ENCODE peak calls at places on chromosomes 3 and 15, in four cellular contexts. E is mesendoderm, T is neuronal stem cell, O is trophoblast cell. D is an unnamed sample.

GRCh38 chr3:97958796-97959195 is 13.4 kb downstream of the RIOX2 start:
- DNase-seq in E (no peak), T (no peak), O (no peak), D (no peak)

GRCh38 chr3:140883428-140883827 is 58.2 kb upstream of the SLC25A36 start:
- DNase-seq in O (no peak), T (no peak), E (no peak), D (no peak)

GRCh38 chr3:177608443-177608842 is 411.2 kb upstream of the TBL1XR1 start:
- DNase-seq in O (no peak), E (no peak), T (no peak), D (no peak)

GRCh38 chr3:58180940-58181587 is 29.7 kb downstream of the DNASE1L3 start:
- DNase-seq in E (no peak), O (no peak), T (no peak), D (no peak)

GRCh38 chr3:32175607-32176197 is 62.8 kb upstream of the CMTM8 start:
- DNase-seq in T (peak), E (peak), O (peak), D (peak)

GRCh38 chr3:48568476-48568875 is 4.9 kb upstream of the UCN2 start:
- DNase-seq in E (no peak), T (no peak), O (no peak), D (no peak)

GRCh38 chr3:186060222-186060621 is 48.7 kb downstream of the ETV5 start:
- DNase-seq in O (peak), E (no peak), T (no peak), D (no peak)

GRCh38 chr15:92997821-92998220 is 91.2 kb downstream of the RGMA start:
- DNase-seq in E (no peak), O (no peak), T (no peak), D (no peak)

GRCh38 chr3:172543884-172544283 is 20.7 kb upstream of the TNFSF10 start:
- DNase-seq in T (no peak), O (no peak), E (no peak), D (no peak)

GRCh38 chr3:195286115-195286872 is 15.3 kb upstream of the XXYLT1 start:
- DNase-seq in O (no peak), T (no peak), E (no peak), D (no peak)

GRCh38 chr15:39127925-39128617 is 452.8 kb upstream of the THBS1 start:
- DNase-seq in T (no peak), E (peak), O (peak), D (peak)

GRCh38 chr3:66196633-66197032 is 24.2 kb upstream of the SLC25A26 start:
- DNase-seq in T (no peak), O (no peak), E (no peak), D (no peak)

GRCh38 chr15:97504031-97504430 is 456.5 kb upstream of the ARRDC4 start:
- DNase-seq in O (peak), E (peak), T (no peak), D (no peak)

GRCh38 chr15:31298707-31299172 is 27.9 kb upstream of the KLF13 start:
- DNase-seq in T (no peak), E (no peak), O (no peak), D (no peak)

GRCh38 chr3:126540342-126540849 is 16.4 kb downstream of the CHST13 start:
- DNase-seq in E (no peak), T (no peak), O (peak), D (peak)

GRCh38 chr15:57772223-57772957 is 65.9 kb downstream of the POLR2M start:
- DNase-seq in O (no peak), T (no peak), E (peak), D (peak)

GRCh38 chr3:61936344-61936937 is 375.1 kb downstream of the PTPRG start:
- DNase-seq in E (peak), T (no peak), O (peak), D (no peak)

GRCh38 chr15:73927003-73927475 is 777 bp downstream of the LOXL1 start:
- DNase-seq in T (no peak), E (peak), O (peak), D (peak)

GRCh38 chr3:48716508-48716981 is 476 bp downstream of the IP6K2 start:
- DNase-seq in T (no peak), E (peak), O (peak), D (no peak)

GRCh38 chr15:33115191-33115861 is 79.2 kb downstream of the FMN1 start:
- DNase-seq in E (no peak), O (peak), T (no peak), D (no peak)

GRCh38 chr3:58066842-58067241 is 58.6 kb downstream of the FLNB start:
- DNase-seq in E (no peak), T (no peak), O (no peak), D (no peak)

GRCh38 chr3:182117583-182117982 is 405.9 kb downstream of the SOX2 start:
- DNase-seq in O (no peak), E (no peak), T (no peak), D (no peak)

GRCh38 chr3:17742092-17742836 is at the start of gene TBC1D5:
- DNase-seq in E (peak), T (peak), O (peak), D (peak)

GRCh38 chr3:105752791-105753415 is 115.9 kb downstream of the CBLB start:
- DNase-seq in T (no peak), E (peak), O (no peak), D (no peak)

GRCh38 chr15:70289191-70289955 is 191.7 kb upstream of the TLE3 start:
- DNase-seq in E (peak), O (peak), T (no peak), D (no peak)

GRCh38 chr3:105598047-105598796 is 231.5 kb downstream of the ALCAM start:
- DNase-seq in O (peak), E (peak), T (no peak), D (no peak)

GRCh38 chr3:193040836-193041672 is 123.4 kb upstream of the MB21D2 start:
- DNase-seq in E (peak), O (peak), T (peak), D (no peak)

GRCh38 chr15:58019503-58020376 is 45.8 kb downstream of the ALDH1A2 start:
- DNase-seq in E (no peak), T (no peak), O (no peak), D (no peak)

GRCh38 chr15:54481819-54482218 is 503.6 kb downstream of the UNC13C start:
- DNase-seq in E (peak), O (no peak), T (no peak), D (no peak)

GRCh38 chr3:159911664-159912037 is 77.0 kb upstream of the IL12A start:
- DNase-seq in O (no peak), T (no peak), E (no peak), D (no peak)
- H3K23ac ChIP-seq in O (no peak), T (no peak), E (no peak), D (no peak)

DNA sequence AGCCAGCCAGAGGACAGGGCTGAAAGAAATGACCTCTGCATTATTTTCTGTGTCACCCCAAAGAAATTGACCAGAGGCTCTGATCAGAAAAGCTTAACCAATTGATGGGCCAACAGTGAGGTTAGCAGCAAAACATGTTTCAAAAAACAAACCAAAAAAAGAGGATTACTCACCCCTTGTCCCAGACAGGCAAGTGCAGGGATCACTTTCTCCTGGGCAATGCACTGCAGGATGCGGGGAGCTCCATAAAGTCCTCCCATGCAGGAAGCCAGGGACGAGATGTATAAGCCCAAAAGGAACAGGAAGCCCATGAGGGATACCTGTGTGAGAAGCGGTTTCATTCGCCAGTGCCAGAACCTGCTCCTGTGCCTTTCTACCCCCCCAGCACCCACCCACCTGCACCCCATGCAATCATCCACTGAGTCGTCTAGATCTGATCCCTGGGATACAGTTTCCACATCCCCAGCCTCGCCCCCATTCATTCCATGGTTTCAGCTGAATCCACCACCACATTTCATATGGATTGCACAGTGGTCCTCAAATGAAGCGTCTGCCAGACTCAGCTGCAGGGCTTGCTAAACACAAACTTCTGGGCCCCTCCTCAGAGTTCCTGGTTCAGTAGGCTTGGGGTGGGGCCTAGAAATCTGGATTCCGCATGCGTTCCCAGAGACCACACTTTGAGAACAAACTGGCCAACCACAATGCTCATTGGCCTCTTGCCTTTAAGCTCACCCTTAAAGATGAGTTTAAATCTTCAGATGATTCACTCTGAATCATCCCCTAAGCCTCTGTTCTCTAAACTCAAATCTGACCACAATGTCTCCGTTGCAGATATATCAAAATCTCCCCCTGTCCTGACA is 54.4 kb upstream of the HEG1 start:
- DNase-seq in E (no peak), O (no peak), T (no peak), D (no peak)
- H3K23ac ChIP-seq in E (peak), O (no peak), T (no peak), D (no peak)

DNA sequence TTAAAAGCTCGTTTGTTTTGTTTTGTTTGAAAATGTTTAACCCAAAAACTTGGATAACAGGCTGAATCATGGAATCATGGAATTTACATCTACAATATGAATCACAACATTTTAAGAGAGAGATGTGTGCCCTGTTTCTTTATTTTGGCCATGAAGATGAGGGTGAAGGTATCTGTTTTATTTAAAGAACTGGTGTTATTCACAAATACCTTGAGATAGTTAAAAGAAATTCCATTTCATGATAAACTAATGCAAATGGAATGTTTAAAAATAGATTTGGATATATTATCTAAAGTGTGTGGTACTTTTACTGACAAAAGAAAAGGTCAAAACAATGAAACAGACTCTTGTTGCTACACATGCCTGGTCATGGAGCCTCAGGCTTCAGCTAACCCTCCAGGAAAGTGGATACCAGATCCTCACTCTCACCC is 486.0 kb upstream of the CFAP20DC start:
- DNase-seq in E (no peak), T (no peak), O (no peak), D (no peak)
- H3K23ac ChIP-seq in E (no peak), T (no peak), O (no peak), D (no peak)

DNA sequence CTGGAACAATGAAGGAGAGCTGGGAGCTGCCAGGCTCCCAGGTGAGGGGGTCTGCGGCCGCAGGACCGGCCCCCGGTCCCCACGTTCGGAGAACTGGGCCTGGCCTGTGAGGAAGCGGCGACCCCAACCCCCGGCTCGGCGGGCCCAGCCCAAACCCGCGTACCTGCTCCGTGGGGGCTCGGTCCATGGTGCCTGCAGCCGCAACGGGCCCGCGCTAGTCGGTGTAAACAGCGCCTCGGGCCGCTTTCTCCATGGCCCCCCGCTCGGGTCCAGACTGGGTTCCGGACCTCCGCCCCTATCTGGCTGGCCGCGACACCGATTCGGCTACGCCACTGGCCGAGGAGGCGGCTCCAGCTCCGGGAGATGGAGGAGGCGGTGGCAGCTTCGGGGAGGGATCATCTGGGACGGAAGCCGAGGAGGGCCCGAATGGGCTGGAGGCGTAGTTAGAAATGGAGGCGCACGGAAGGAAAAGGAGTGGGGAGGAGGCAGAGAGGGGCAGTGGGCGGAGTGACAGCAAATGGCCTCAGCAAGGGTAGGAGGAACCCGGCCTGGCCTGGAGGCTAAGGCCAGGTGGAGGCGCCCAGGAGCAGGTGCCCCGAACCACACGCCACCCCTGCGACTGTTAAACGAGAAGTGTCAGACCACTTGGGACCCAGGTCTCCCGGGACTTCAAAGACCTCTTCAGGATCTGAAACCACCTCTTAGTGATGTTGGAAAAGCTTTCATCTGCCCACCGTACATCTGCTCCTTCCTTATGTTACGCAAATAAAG is at the start of gene SECISBP2L:
- DNase-seq in E (peak), T (peak), O (peak), D (peak)
- H3K23ac ChIP-seq in E (no peak), T (peak), O (no peak), D (no peak)

GRCh38 chr15:101244889-101245668 is 6.8 kb downstream of the CHSY1 start:
- DNase-seq in O (no peak), T (no peak), E (no peak), D (no peak)

GRCh38 chr15:101242160-101242998 is 9.5 kb downstream of the CHSY1 start:
- DNase-seq in E (no peak), O (peak), T (no peak), D (no peak)

GRCh38 chr15:101244039-101244781 is 7.6 kb downstream of the CHSY1 start:
- DNase-seq in O (no peak), T (no peak), E (no peak), D (no peak)

GRCh38 chr15:101242999-101243336 is 8.9 kb downstream of the CHSY1 start:
- DNase-seq in T (no peak), O (no peak), E (no peak), D (no peak)

DNA sequence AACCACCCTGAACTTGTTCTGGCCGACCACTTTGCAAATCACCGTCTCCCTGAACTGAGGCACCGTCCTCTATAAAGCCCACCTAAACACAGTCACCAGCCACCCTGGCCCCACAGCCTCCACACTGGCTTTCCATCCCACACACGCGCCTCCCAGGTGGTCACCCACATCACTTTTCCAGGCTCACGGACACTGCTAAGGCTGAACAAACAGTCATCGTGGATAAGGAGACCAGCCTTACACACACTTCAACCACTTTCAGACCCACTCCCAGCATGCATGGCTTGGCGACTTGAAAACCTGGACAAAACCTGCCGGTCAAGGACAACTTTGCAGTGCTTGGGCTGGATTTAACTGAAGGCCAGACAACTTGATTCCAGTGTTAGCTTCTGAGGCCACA is 8.4 kb downstream of the CHSY1 start:
- DNase-seq in O (no peak), T (no peak), E (no peak), D (no peak)
- H3K23ac ChIP-seq in O (no peak), T (peak), E (no peak), D (no peak)

GRCh38 chr3:190718691-190719090 is 143.8 kb downstream of the GMNC start:
- DNase-seq in E (no peak), T (no peak), O (peak), D (no peak)
- H3K23ac ChIP-seq in E (no peak), T (no peak), O (no peak), D (no peak)

DNA sequence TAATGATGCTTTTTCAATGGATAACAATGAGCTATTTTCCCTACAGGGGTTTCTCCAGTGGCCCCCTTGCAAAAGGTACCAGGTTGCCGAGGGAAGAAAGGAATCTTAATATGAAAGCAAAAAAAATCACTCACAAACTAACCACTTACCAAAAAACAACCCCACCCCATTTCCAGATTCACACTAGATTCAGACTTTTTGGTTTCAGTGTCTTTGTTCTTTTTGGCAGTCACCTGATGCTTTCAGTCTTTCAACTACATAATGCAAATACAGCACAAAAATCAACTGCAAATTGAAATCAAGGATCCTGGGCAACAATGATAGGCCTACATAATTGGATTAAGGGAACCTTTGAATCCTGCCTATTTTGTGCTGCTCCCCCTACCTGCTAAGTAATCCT is 71.1 kb upstream of the RAP2B start:
- DNase-seq in E (peak), T (no peak), O (no peak), D (no peak)
- H3K23ac ChIP-seq in E (no peak), T (no peak), O (no peak), D (no peak)

DNA sequence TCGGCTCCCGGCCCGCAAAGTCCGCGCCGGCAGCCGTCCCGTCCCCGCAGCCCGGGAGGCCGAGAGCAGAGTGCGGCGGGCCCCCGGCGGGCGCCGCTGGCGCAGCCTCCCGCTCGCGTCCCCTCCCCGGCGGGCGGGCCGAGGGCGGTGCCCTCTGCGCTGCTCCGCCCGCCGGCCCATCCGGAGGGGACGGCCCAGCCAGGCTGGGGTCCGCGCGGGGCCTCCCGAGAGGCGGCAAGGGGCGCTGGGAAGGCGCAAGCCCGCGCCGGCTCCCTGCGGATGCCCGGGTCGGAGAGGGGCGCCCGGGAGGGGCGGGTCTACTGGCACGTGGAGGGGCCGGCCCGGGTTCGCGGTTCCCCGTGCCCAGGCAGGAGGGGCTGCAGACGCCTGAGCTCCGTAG is at the start of the genes CLCN2 and POLR2H:
- DNase-seq in T (peak), O (peak), E (peak), D (peak)
- H3K23ac ChIP-seq in T (peak), O (no peak), E (peak), D (no peak)

GRCh38 chr3:99949956-99950670 is 132.5 kb downstream of the CMSS1 start:
- DNase-seq in O (no peak), E (no peak), T (no peak), D (no peak)
- H3K23ac ChIP-seq in O (no peak), E (no peak), T (no peak), D (no peak)

DNA sequence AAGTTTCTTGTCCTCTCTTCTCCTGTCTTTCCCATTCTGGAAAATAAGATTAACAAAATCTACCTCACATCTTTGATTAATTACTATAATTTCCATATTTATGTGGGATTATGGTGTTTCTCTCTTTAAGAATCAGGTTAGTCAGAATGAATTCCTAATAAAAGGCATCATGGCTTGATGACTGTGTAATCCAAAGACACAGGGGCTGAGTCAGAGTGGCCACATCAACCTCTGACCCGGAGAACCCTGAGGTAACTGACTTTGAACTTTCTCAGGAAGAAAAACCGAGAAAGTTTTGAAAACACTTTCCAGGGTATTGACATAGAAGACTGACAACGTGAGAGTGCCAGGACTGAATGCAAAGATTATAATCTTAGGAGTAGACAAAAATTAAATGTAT is 170.3 kb upstream of the MCTP2 start:
- DNase-seq in T (no peak), E (no peak), O (peak), D (no peak)
- H3K23ac ChIP-seq in T (no peak), E (no peak), O (no peak), D (no peak)